ENCODE peak calls at places on chromosomes 1 and 21, in six cellular contexts. N, D, T, K, Z and F are unnamed samples.

GRCh38 chr1:213724640-213725536 is 262.9 kb upstream of the PROX1 start:
- DNase-seq in N (no peak), D (no peak), T (no peak), K (no peak), Z (peak), F (peak)

GRCh38 chr1:201020647-201021332 is 2.7 kb downstream of the KIF21B start:
- DNase-seq in N (peak), D (no peak), T (no peak), K (peak), Z (peak), F (no peak)

GRCh38 chr1:78833491-78833890 is 173.0 kb downstream of the ADGRL4 start:
- DNase-seq in N (no peak), D (no peak), T (peak), K (no peak), Z (peak), F (peak)

GRCh38 chr1:157115851-157116734 is 16.5 kb upstream of the ETV3L start:
- DNase-seq in N (no peak), D (peak), T (no peak), K (no peak), Z (no peak), F (no peak)

GRCh38 chr1:81689531-81689941 is 111.2 kb upstream of the ADGRL2 start:
- DNase-seq in N (peak), D (no peak), T (peak), K (no peak), Z (no peak), F (no peak)

GRCh38 chr1:15246960-15247614 is at the start of gene FHAD1:
- DNase-seq in N (peak), D (no peak), T (peak), K (peak), Z (peak), F (peak)

GRCh38 chr1:37482796-37483744 is 8.7 kb downstream of the ZC3H12A start:
- DNase-seq in N (no peak), D (no peak), T (no peak), K (no peak), Z (no peak), F (no peak)

GRCh38 chr1:211551628-211552465 is 27.1 kb downstream of the SLC30A1 start:
- DNase-seq in N (no peak), D (peak), T (no peak), K (no peak), Z (peak), F (no peak)

GRCh38 chr1:244276646-244277045 is 175.1 kb downstream of the ADSS2 start:
- DNase-seq in N (no peak), D (no peak), T (peak), K (no peak), Z (no peak), F (peak)

GRCh38 chr1:157270705-157271274 is 132.6 kb upstream of the ETV3 start:
- DNase-seq in N (no peak), D (no peak), T (no peak), K (no peak), Z (no peak), F (no peak)

GRCh38 chr21:39385299-39386145 is 36.6 kb upstream of the HMGN1 start:
- DNase-seq in N (peak), D (peak), T (peak), K (peak), Z (no peak), F (peak)

GRCh38 chr1:109466440-109467300 is at the start of gene SYPL2:
- DNase-seq in N (no peak), D (peak), T (peak), K (no peak), Z (no peak), F (peak)

GRCh38 chr1:106678661-106679060 is 377.8 kb upstream of the PRMT6 start:
- DNase-seq in N (no peak), D (no peak), T (peak), K (no peak), Z (no peak), F (no peak)

GRCh38 chr1:226598455-226598849 is 49.9 kb downstream of the STUM start:
- DNase-seq in N (no peak), D (peak), T (no peak), K (no peak), Z (no peak), F (no peak)

GRCh38 chr1:245604979-245605378 is 450.2 kb downstream of the KIF26B start:
- DNase-seq in N (no peak), D (no peak), T (no peak), K (no peak), Z (peak), F (no peak)

GRCh38 chr1:2368053-2368744 is 23.2 kb downstream of the MORN1 start:
- DNase-seq in N (no peak), D (peak), T (no peak), K (no peak), Z (no peak), F (no peak)

GRCh38 chr1:89986020-89986419 is 8.9 kb upstream of the ZNF326 start:
- DNase-seq in N (no peak), D (no peak), T (no peak), K (no peak), Z (no peak), F (no peak)

GRCh38 chr1:9687876-9688582 is 36.5 kb downstream of the PIK3CD start:
- DNase-seq in N (peak), D (no peak), T (no peak), K (no peak), Z (no peak), F (peak)

GRCh38 chr1:117169871-117170596 is 40.7 kb downstream of the VTCN1 start:
- DNase-seq in N (no peak), D (no peak), T (no peak), K (no peak), Z (no peak), F (no peak)

GRCh38 chr1:229538945-229539344 is 19.6 kb downstream of the ABCB10 start:
- DNase-seq in N (no peak), D (no peak), T (no peak), K (no peak), Z (no peak), F (peak)

GRCh38 chr1:210377934-210378333 is 49.2 kb downstream of the HHAT start:
- DNase-seq in N (no peak), D (no peak), T (peak), K (no peak), Z (no peak), F (peak)

GRCh38 chr1:155134322-155134721 is 1.3 kb upstream of the SLC50A1 start:
- DNase-seq in N (no peak), D (no peak), T (no peak), K (no peak), Z (no peak), F (no peak)